ENCODE peak calls at places on chromosomes 11 and 22, in five cellular contexts. O is endothelial cell of umbilical vein; A is mesendoderm; B is right lobe of liver; F is CD8-positive, alpha-beta T cell. H is an unnamed sample. For H3K4me1, the result is how much of the 10 kb centered on the place peaks cover.

GRCh38 chr11:19935507-19935906 is 222.9 kb downstream of the NAV2 start:
- DNase-seq in O (peak), A (peak), B (no peak), F (no peak), H (no peak)

GRCh38 chr11:66011785-66012303 is at the start of gene CST6:
- DNase-seq in F (no peak), A (no peak), B (no peak), O (no peak), H (peak)

GRCh38 chr11:9827700-9828099 is 163.8 kb downstream of the SWAP70 start:
- DNase-seq in B (no peak), A (no peak), O (no peak), F (no peak), H (no peak)

GRCh38 chr22:19527321-19527721 is 3.1 kb upstream of the CLDN5 start:
- DNase-seq in F (no peak), O (peak), B (no peak), A (peak), H (no peak)

GRCh38 chr11:83724704-83725114 is 438.5 kb upstream of the CCDC90B start:
- DNase-seq in B (peak), A (peak), F (no peak), O (no peak), H (peak)

GRCh38 chr11:112694813-112695212 is 266.4 kb upstream of the NCAM1 start:
- DNase-seq in A (peak), B (no peak), F (no peak), O (no peak), H (no peak)

GRCh38 chr22:23219787-23220484 is 39.6 kb downstream of the BCR start:
- DNase-seq in F (peak), O (peak), B (peak), A (peak), H (no peak)

GRCh38 chr11:118670063-118670462 is 9.4 kb downstream of the TREH start:
- DNase-seq in B (no peak), A (no peak), F (no peak), O (no peak), H (no peak)

GRCh38 chr11:12288934-12289666 is 88.3 kb upstream of the PARVA start:
- DNase-seq in A (peak), B (no peak), F (no peak), O (no peak), H (no peak)

GRCh38 chr11:117519590-117519989 is 191.9 kb downstream of the CEP164 start:
- DNase-seq in B (no peak), A (no peak), O (no peak), F (no peak), H (no peak)

GRCh38 chr22:26547426-26547825 is 35.2 kb upstream of the TFIP11 start:
- DNase-seq in B (no peak), F (no peak), O (no peak), A (no peak), H (no peak)

GRCh38 chr22:45308624-45309421 is 911 bp upstream of the FAM118A start:
- DNase-seq in O (no peak), F (peak), A (peak), B (no peak), H (peak)

GRCh38 chr11:94934362-94934761 is 39.0 kb downstream of the CWC15 start:
- DNase-seq in A (peak), B (no peak), O (peak), F (no peak), H (no peak)

GRCh38 chr11:128310676-128311445 is 276.5 kb downstream of the ETS1 start:
- DNase-seq in F (no peak), A (no peak), O (no peak), B (no peak), H (no peak)

GRCh38 chr11:128745296-128746183 is 51.7 kb downstream of the FLI1 start:
- DNase-seq in O (peak), F (no peak), B (no peak), A (peak), H (no peak)

GRCh38 chr22:38338772-38339379 is 21.6 kb upstream of the CSNK1E start:
- DNase-seq in F (no peak), O (no peak), A (peak), B (no peak), H (no peak)

GRCh38 chr11:79044211-79044610 is 396.6 kb downstream of the TENM4 start:
- DNase-seq in A (no peak), F (no peak), B (no peak), O (no peak), H (no peak)

GRCh38 chr11:113725883-113726405 is 19.8 kb upstream of the TMPRSS5 start:
- DNase-seq in A (no peak), O (no peak), F (no peak), B (no peak), H (no peak)

GRCh38 chr11:127470485-127470884 is 469.9 kb upstream of the KIRREL3 start:
- DNase-seq in B (no peak), O (peak), A (peak), F (no peak), H (no peak)

GRCh38 chr22:24390576-24390975 is 36.8 kb upstream of the ADORA2A start:
- DNase-seq in A (no peak), F (no peak), O (no peak), B (no peak), H (no peak)

GRCh38 chr11:70587095-70587389 is 188.7 kb downstream of the CTTN start:
- DNase-seq in B (no peak), A (no peak), F (no peak), O (no peak), H (no peak)

GRCh38 chr11:22193348-22194051 is 615 bp downstream of the ANO5 start:
- DNase-seq in A (peak), B (peak), F (peak), O (peak), H (peak)

GRCh38 chr22:41152902-41153301 is 52.2 kb upstream of the L3MBTL2 start:
- DNase-seq in A (no peak), B (no peak), O (no peak), F (no peak), H (no peak)

GRCh38 chr22:50173221-50173982 is 2.9 kb downstream of the PANX2 start:
- DNase-seq in A (no peak), B (peak), F (no peak), O (no peak), H (no peak)

GRCh38 chr22:22712666-22713365 is 68.4 kb downstream of the GGTLC2 start:
- DNase-seq in F (no peak), O (no peak), B (no peak), A (no peak), H (peak)

GRCh38 chr11:126992804-126993111 is 7.8 kb downstream of the KIRREL3 start:
- DNase-seq in B (no peak), F (no peak), O (no peak), A (peak), H (no peak)

GRCh38 chr11:73344191-73344607 is 32.0 kb upstream of the RELT start:
- DNase-seq in B (no peak), A (no peak), O (no peak), F (no peak), H (no peak)

GRCh38 chr11:111911563-111912401 is at the start of gene CRYAB:
- DNase-seq in F (no peak), A (peak), B (no peak), O (no peak), H (no peak)

GRCh38 chr11:102288745-102289083 is 28.6 kb upstream of the BIRC3 start:
- DNase-seq in F (no peak), O (no peak), B (no peak), A (no peak), H (no peak)

GRCh38 chr11:102291831-102292230 is 25.5 kb upstream of the BIRC3 start:
- DNase-seq in O (no peak), B (no peak), F (no peak), A (no peak), H (no peak)

GRCh38 chr11:102287963-102288744 is 29.1 kb upstream of the BIRC3 start:
- DNase-seq in O (peak), F (no peak), B (no peak), A (peak), H (no peak)

GRCh38 chr11:102286292-102286691 is 31.0 kb upstream of the BIRC3 start:
- DNase-seq in B (no peak), O (no peak), F (no peak), A (no peak), H (no peak)

DNA sequence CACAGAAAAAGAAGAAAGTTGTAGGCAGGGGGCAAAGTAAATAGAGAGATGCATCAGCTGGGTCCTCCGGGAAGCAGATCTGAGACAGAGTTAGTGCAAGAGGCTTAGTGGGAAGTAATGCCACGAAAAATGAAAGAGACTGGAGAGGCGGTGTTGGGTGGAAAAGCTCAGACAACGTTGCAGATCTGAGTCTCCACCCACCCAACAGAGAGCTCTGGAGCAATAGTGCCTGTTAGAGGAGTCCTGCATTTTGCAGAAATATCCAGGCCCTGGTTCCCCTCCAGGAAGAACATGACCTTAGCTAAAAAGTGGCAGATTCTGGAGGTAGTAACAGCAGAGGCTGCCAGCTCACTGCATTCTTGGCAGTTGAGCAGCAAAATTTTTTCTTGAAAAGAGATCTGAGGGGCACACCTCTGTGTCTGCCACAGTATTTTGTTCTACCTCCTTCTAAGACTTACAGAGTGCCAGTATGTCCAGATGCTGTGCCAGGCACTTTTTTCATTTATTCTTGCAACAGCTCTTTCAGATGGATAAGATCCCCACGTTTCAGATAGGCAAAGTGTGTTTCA is 27.7 kb upstream of the BIRC3 start:
- DNase-seq in F (no peak), A (no peak), B (no peak), O (no peak), H (no peak)
- H3K4me1 ChIP-seq in F (under half), A (under half), B (under half), O (under half), H (under half)

GRCh38 chr11:107011977-107012376 is 6.3 kb downstream of the GUCY1A2 start:
- DNase-seq in B (no peak), F (no peak), A (no peak), O (no peak), H (no peak)
- H3K4me1 ChIP-seq in B (under half), F (under half), A (under half), O (under half), H (under half)

GRCh38 chr22:42261266-42261665 is 9.2 kb downstream of the TCF20 start:
- DNase-seq in B (no peak), O (no peak), F (no peak), A (no peak), H (no peak)

GRCh38 chr22:42258126-42258525 is 12.3 kb downstream of the TCF20 start:
- DNase-seq in B (no peak), F (no peak), A (peak), O (no peak), H (no peak)

GRCh38 chr22:42257386-42257785 is 13.1 kb downstream of the TCF20 start:
- DNase-seq in A (no peak), O (no peak), B (no peak), F (no peak), H (no peak)

GRCh38 chr22:42256930-42257329 is 13.5 kb downstream of the TCF20 start:
- DNase-seq in B (no peak), A (no peak), F (no peak), O (no peak), H (no peak)
- H3K4me1 ChIP-seq in B (under half), A (under half), F (under half), O (under half), H (under half)

DNA sequence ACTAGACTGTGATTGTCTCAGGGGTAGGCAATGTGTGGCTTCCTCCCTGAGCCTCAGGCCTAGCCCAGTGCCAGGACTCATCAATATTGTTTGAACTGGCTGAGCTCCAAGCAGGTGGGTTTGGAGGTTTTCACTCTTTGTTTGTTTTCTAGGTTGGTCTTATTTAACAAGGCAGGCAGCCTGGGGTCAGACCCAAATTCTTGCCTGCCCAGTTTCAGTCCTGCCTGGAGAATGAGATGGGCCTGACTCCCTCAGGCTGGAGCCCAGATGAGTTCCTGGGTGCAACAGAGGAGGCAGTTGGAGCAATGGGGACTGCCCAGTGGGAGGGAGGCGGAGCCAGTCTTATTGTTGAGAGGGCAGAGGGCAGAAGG is 28.3 kb upstream of the TP53I11 start:
- DNase-seq in F (no peak), B (peak), A (no peak), O (peak), H (no peak)
- H3K4me1 ChIP-seq in F (under half), B (under half), A (under half), O (under half), H (under half)

GRCh38 chr11:84854498-84854880 is 772.7 kb downstream of the DLG2 start:
- DNase-seq in A (no peak), B (no peak), F (no peak), O (no peak), H (no peak)

GRCh38 chr11:84857746-84858145 is 769.4 kb downstream of the DLG2 start:
- DNase-seq in A (no peak), O (no peak), B (no peak), F (no peak), H (no peak)

GRCh38 chr11:84853841-84854497 is 773.2 kb downstream of the DLG2 start:
- DNase-seq in O (no peak), F (no peak), A (no peak), B (no peak), H (no peak)

GRCh38 chr11:84855846-84856245 is 771.3 kb downstream of the DLG2 start:
- DNase-seq in O (no peak), B (no peak), F (no peak), A (peak), H (no peak)
- H3K4me1 ChIP-seq in O (under half), B (under half), F (under half), A (under half), H (under half)

GRCh38 chr11:116229581-116229980 is 543.2 kb downstream of the BUD13 start:
- DNase-seq in B (no peak), O (no peak), A (no peak), F (no peak), H (no peak)
- H3K4me1 ChIP-seq in B (under half), O (under half), A (under half), F (under half), H (under half)

H was measured in H1.